ENCODE peak calls at places on chromosomes 4 and X, in ten cellular contexts. P, Y, V, O, R, I, F, N, Z and T are unnamed samples.

GRCh38 chr4:55215087-55215486 is 89.7 kb upstream of the KDR start:
- DNase-seq in P (no peak), Y (no peak), V (no peak), O (no peak), R (no peak), I (no peak), F (no peak), N (no peak), Z (no peak), T (no peak)

GRCh38 chrX:16819634-16820033 is 33.4 kb downstream of the TXLNG start:
- DNase-seq in P (no peak), Y (no peak), V (no peak), O (no peak), R (no peak), I (no peak), F (no peak), N (no peak), Z (no peak), T (no peak)

GRCh38 chrX:70432936-70433847 is 10.1 kb downstream of the GDPD2 start:
- DNase-seq in P (no peak), Y (no peak), V (no peak), O (no peak), R (no peak), I (no peak), F (no peak), N (no peak), Z (no peak), T (no peak)

GRCh38 chrX:1809581-1809980 is 194.7 kb downstream of the ASMT start:
- DNase-seq in P (no peak), Y (no peak), V (no peak), O (no peak), R (no peak), I (no peak), F (no peak), N (no peak), Z (no peak), T (no peak)

GRCh38 chrX:2224141-2224540 is 276.6 kb downstream of the DHRSX start:
- DNase-seq in P (no peak), Y (no peak), V (no peak), O (no peak), R (no peak), I (no peak), F (no peak), N (no peak), Z (no peak), T (no peak)

GRCh38 chr4:84470204-84470785 is 28.8 kb downstream of the NKX6-1 start:
- DNase-seq in P (no peak), Y (peak; percentile 16), V (no peak), O (no peak), R (no peak), I (no peak), F (no peak), N (no peak), Z (no peak), T (no peak)

GRCh38 chr4:37001688-37002436 is 242.7 kb upstream of the NWD2 start:
- DNase-seq in P (no peak), Y (no peak), V (no peak), O (peak; percentile 55), R (no peak), I (no peak), F (no peak), N (no peak), Z (peak; percentile 63), T (no peak)

GRCh38 chr4:76801621-76802545 is 96.1 kb downstream of the SOWAHB start:
- DNase-seq in P (no peak), Y (no peak), V (no peak), O (no peak), R (no peak), I (no peak), F (no peak), N (no peak), Z (peak; percentile 44), T (no peak)

GRCh38 chrX:153883163-153883843 is 2.7 kb downstream of the L1CAM start:
- DNase-seq in P (no peak), Y (no peak), V (no peak), O (no peak), R (no peak), I (no peak), F (no peak), N (no peak), Z (no peak), T (no peak)

GRCh38 chr4:98101988-98102387 is 41.3 kb downstream of the STPG2 start:
- DNase-seq in P (no peak), Y (no peak), V (peak; percentile 23), O (no peak), R (no peak), I (no peak), F (no peak), N (no peak), Z (no peak), T (no peak)